ENCODE peak calls at places on chromosomes 6 and 20, in seven cellular contexts. V is activated CD8-positive, alpha-beta T cell treated with anti-CD3 and anti-CD28 coated beads for 36 hours; F is HuH-7.5; K is NAMALWA; G is AG09319; X is activated T-helper 2 cell treated with anti-CD3 and anti-CD28 coated beads, Interferon-gamma antibody, Interleukin-2, Interleukin-4, amounts not matched to agents 10 μg/mL and 5 μg/mL and 100 μg/mL, durations not matched to agents 14 hours and 24 hours and 36 hours; A is stimulated activated CD8-positive, alpha-beta memory T cell treated with anti-CD3 and anti-CD28 coated beads, Interleukin-12 subunit alpha, Interleukin-12 subunit beta, amount 100 ng/mL, for 4 hours. P is an unnamed sample.
A peak's percentile ranks its signal among the peaks of the same experiment; 100 is the strongest.

GRCh38 chr20:49562341-49563014 is 5.5 kb downstream of the PTGIS start:
- DNase-seq in A (no peak), F (no peak), G (no peak), V (no peak), K (no peak), X (no peak), P (no peak)

GRCh38 chr6:126657556-126658129 is 317.7 kb downstream of the CENPW start:
- DNase-seq in X (no peak), K (peak; percentile 46), A (no peak), V (no peak), G (no peak), F (peak; percentile 18), P (peak; percentile 33)

GRCh38 chr6:24004062-24004461 is 122.0 kb upstream of the NRSN1 start:
- DNase-seq in F (no peak), V (no peak), A (no peak), X (no peak), K (no peak), G (peak; percentile 52), P (no peak)

GRCh38 chr6:93282521-93283031 is 136.8 kb downstream of the EPHA7 start:
- DNase-seq in K (no peak), F (no peak), A (no peak), V (no peak), X (no peak), G (no peak), P (no peak)

GRCh38 chr6:42653851-42654250 is 68.5 kb downstream of the PRPH2 start:
- DNase-seq in X (no peak), A (no peak), G (no peak), K (no peak), F (no peak), V (no peak), P (no peak)

GRCh38 chr20:53917145-53918009 is 153.0 kb downstream of the BCAS1 start:
- DNase-seq in K (no peak), G (no peak), V (no peak), X (no peak), A (no peak), F (no peak), P (peak; percentile 90)

GRCh38 chr6:12516070-12516469 is 200.5 kb upstream of the PHACTR1 start:
- DNase-seq in F (no peak), G (no peak), V (no peak), K (no peak), X (no peak), A (no peak), P (peak; percentile 33)

GRCh38 chr20:29878281-29878741 is 1379.2 kb upstream of the DEFB115 start:
- DNase-seq in F (peak; percentile 94), K (no peak), G (no peak), X (no peak), V (no peak), A (no peak), P (peak; percentile 11)

GRCh38 chr6:129624488-129624887 is 85.5 kb downstream of the ARHGAP18 start:
- DNase-seq in F (no peak), G (no peak), A (no peak), K (no peak), V (peak; percentile 24), X (no peak), P (no peak)

GRCh38 chr20:64166712-64167615 is 2.7 kb downstream of the MYT1 start:
- DNase-seq in K (no peak), X (no peak), G (no peak), A (no peak), V (no peak), F (no peak), P (no peak)

GRCh38 chr20:49570828-49571552 is 3.1 kb upstream of the PTGIS start:
- DNase-seq in A (no peak), V (no peak), K (no peak), G (no peak), F (no peak), X (no peak), P (no peak)

GRCh38 chr6:89830385-89830809 is 717 bp downstream of the CASP8AP2 start:
- DNase-seq in F (no peak), K (peak; percentile 31), X (no peak), A (no peak), G (no peak), V (no peak), P (no peak)

GRCh38 chr6:127518212-127518709 is 874 bp downstream of the MTCL3 start:
- DNase-seq in A (no peak), G (no peak), V (no peak), K (no peak), X (no peak), F (no peak), P (no peak)

GRCh38 chr6:126539022-126539421 is 199.1 kb downstream of the CENPW start:
- DNase-seq in V (no peak), G (no peak), X (no peak), K (no peak), F (no peak), A (no peak), P (no peak)

GRCh38 chr6:13927203-13927602 is 2.5 kb downstream of the RNF182 start:
- DNase-seq in A (no peak), F (no peak), G (no peak), V (no peak), K (no peak), X (no peak), P (no peak)

GRCh38 chr20:6588296-6588695 is 179.2 kb upstream of the BMP2 start:
- DNase-seq in A (no peak), F (no peak), G (no peak), V (no peak), X (no peak), K (no peak), P (no peak)

GRCh38 chr6:139439278-139439813 is 64.9 kb upstream of the CITED2 start:
- DNase-seq in F (no peak), X (no peak), G (no peak), V (no peak), A (no peak), K (no peak), P (no peak)

GRCh38 chr6:30947231-30947630 is 6.5 kb downstream of the MUCL3 start:
- DNase-seq in G (no peak), K (no peak), V (no peak), A (no peak), F (no peak), X (no peak), P (no peak)

GRCh38 chr6:90485615-90486277 is 101.1 kb downstream of the MAP3K7 start:
- DNase-seq in F (no peak), X (no peak), V (no peak), K (peak; percentile 33), G (no peak), A (no peak), P (no peak)

GRCh38 chr20:1225729-1226313 is at the start of gene RAD21L1:
- DNase-seq in V (peak; percentile 82), G (peak; percentile 31), K (peak; percentile 11), X (peak; percentile 65), F (peak; percentile 84), A (peak; percentile 54), P (peak; percentile 71)

GRCh38 chr6:136113736-136114173 is 136.4 kb downstream of the MTFR2 start:
- DNase-seq in X (peak; percentile 9), A (no peak), G (peak; percentile 77), K (peak; percentile 50), F (no peak), V (peak; percentile 12), P (no peak)

GRCh38 chr6:138307816-138308727 is 69.6 kb upstream of the SMIM28 start:
- DNase-seq in X (no peak), G (no peak), A (no peak), F (no peak), K (no peak), V (no peak), P (no peak)

GRCh38 chr6:167141667-167142432 is 15.9 kb downstream of the GPR31 start:
- DNase-seq in K (peak; percentile 57), F (peak; percentile 86), V (peak; percentile 60), G (no peak), A (no peak), X (peak; percentile 12), P (peak; percentile 74)

GRCh38 chr20:17518339-17519052 is 12.7 kb downstream of the BFSP1 start:
- DNase-seq in G (no peak), K (no peak), A (no peak), V (no peak), X (no peak), F (no peak), P (no peak)

GRCh38 chr6:35077713-35078105 is 63.4 kb downstream of the TCP11 start:
- DNase-seq in K (no peak), G (no peak), A (no peak), V (no peak), X (no peak), F (no peak), P (no peak)

GRCh38 chr20:59020938-59021551 is 1.8 kb downstream of the TUBB1 start:
- DNase-seq in A (no peak), G (no peak), X (no peak), F (no peak), V (no peak), K (no peak), P (no peak)

GRCh38 chr6:47455533-47456209 is 21.9 kb upstream of the CD2AP start:
- DNase-seq in X (no peak), V (no peak), A (no peak), F (no peak), G (no peak), K (no peak), P (peak; percentile 66)

GRCh38 chr6:84785676-84786075 is 21.3 kb upstream of the TBX18 start:
- DNase-seq in G (no peak), X (no peak), F (no peak), A (no peak), V (no peak), K (no peak), P (no peak)

GRCh38 chr20:62493253-62493885 is 17.6 kb upstream of the GATA5 start:
- DNase-seq in V (no peak), G (no peak), F (no peak), X (no peak), A (no peak), K (no peak), P (no peak)